ENCODE peak calls at places on chromosomes 12 and 14, in five cellular contexts. Q, H, W, D and M are unnamed samples.

GRCh38 chr12:96434107-96434506 is 33.9 kb upstream of the CDK17 start:
- DNase-seq in H (no peak), W (no peak), Q (no peak), D (no peak), M (peak; percentile 8)

GRCh38 chr14:91754819-91755218 is 22.9 kb upstream of the CATSPERB start:
- DNase-seq in H (no peak), W (no peak), Q (no peak), D (peak; percentile 9), M (no peak)

GRCh38 chr12:124780336-124780735 is 83.3 kb downstream of the SCARB1 start:
- DNase-seq in H (no peak), W (no peak), Q (no peak), D (no peak), M (no peak)

GRCh38 chr14:78697341-78697740 is 527.2 kb downstream of the NRXN3 start:
- DNase-seq in Q (no peak), H (peak; percentile 17), D (peak; percentile 9), W (no peak), M (peak; percentile 6)

GRCh38 chr14:72779679-72780078 is 114.2 kb downstream of the DPF3 start:
- DNase-seq in D (no peak), W (no peak), Q (no peak), H (no peak), M (no peak)

GRCh38 chr12:2431810-2432209 is 363.0 kb upstream of the FKBP4 start:
- DNase-seq in H (no peak), D (no peak), W (no peak), Q (no peak), M (no peak)

GRCh38 chr12:122333142-122334087 is 67.1 kb upstream of the VPS33A start:
- DNase-seq in D (no peak), W (no peak), H (no peak), Q (peak; percentile 37), M (no peak)

GRCh38 chr12:121828826-121829225 is 25.0 kb downstream of the SETD1B start:
- DNase-seq in W (no peak), Q (no peak), H (no peak), D (no peak), M (no peak)

GRCh38 chr14:52266179-52266578 is 1.3 kb upstream of the PTGDR start:
- DNase-seq in D (no peak), Q (peak; percentile 32), W (peak; percentile 58), H (no peak), M (no peak)

GRCh38 chr12:104772336-104772735 is 185.8 kb downstream of the SLC41A2 start:
- DNase-seq in Q (no peak), W (no peak), H (no peak), D (no peak), M (no peak)

GRCh38 chr12:109671482-109671881 is 42.1 kb upstream of the FAM222A start:
- DNase-seq in D (no peak), W (no peak), Q (no peak), H (no peak), M (no peak)

GRCh38 chr14:94581127-94581999 is at the start of gene SERPINA5:
- DNase-seq in W (peak; percentile 67), D (no peak), H (peak; percentile 80), Q (peak; percentile 79), M (peak; percentile 46)

GRCh38 chr12:5335059-5335458 is 96.8 kb upstream of the NTF3 start:
- DNase-seq in H (no peak), W (no peak), D (no peak), Q (no peak), M (peak; percentile 41)
- H3K4me1 ChIP-seq in H (no peaks in the 10 kb centered on the region), W (no peaks in the 10 kb centered on the region), D (no peaks in the 10 kb centered on the region), Q (peaks cover 6% of the 10 kb centered on the region), M (peaks cover 28% of the 10 kb centered on the region)

GRCh38 chr14:22572562-22573058 is 16.4 kb downstream of the DAD1 start:
- DNase-seq in Q (no peak), H (no peak), W (no peak), D (no peak), M (no peak)
- H3K36me3 ChIP-seq in Q (peaks cover 45% of the 10 kb centered on the region), H (peaks cover 34% of the 10 kb centered on the region), W (peaks cover 42% of the 10 kb centered on the region), D (peaks cover 60% of the 10 kb centered on the region), M (peaks cover 41% of the 10 kb centered on the region)

DNA sequence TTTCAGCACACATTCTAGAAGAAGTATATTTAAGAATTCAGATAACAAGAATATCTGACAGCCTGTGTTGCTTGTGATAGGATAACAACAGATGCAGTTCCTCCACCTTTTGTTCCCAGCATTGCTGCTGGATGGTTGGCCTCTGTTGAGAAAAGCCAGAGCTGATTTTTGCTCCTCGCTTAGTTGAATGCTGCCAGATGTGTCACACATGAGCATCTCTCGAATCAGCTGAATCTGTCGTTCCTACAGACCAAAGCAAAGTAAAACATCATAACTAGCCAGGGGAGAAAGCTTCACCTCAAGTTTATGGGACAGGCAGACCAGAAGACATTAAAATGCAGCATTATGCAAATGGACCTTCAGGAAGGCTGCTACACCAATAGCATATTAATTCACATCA is 20.1 kb downstream of the RACGAP1 start:
- DNase-seq in D (no peak), H (peak; percentile 48), Q (no peak), W (no peak), M (no peak)
- H3K27ac ChIP-seq in D (no peak overlapping the region), H (no peak overlapping the region), Q (no peak overlapping the region), W (no peak overlapping the region), M (no peak overlapping the region)

DNA sequence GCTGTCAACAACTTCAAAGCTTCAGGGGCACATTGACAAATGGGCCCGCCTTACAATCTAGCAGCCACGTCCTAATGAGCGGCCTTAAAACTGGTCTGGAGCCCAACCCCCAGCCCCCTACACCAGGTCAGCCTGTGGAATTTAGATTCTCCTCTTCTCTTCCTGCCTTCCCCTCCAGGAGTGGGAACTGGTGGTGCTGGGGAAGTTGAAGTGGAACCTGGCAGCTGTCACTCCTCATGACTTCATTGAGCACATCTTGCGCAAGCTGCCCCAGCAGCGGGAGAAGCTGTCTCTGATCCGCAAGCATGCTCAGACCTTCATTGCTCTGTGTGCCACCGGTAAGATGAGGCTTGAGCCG is 5.0 kb downstream of the CCND2 start:
- DNase-seq in W (peak; percentile 92), D (no peak), H (no peak), Q (peak; percentile 61), M (peak; percentile 31)
- H3K4me1 ChIP-seq in W (peaks cover 55% of the 10 kb centered on the region), D (peaks cover 9% of the 10 kb centered on the region), H (no peaks in the 10 kb centered on the region), Q (peaks cover 23% of the 10 kb centered on the region), M (peaks cover 15% of the 10 kb centered on the region)

GRCh38 chr12:113254298-113254697 is 33.0 kb downstream of the TPCN1 start:
- DNase-seq in Q (no peak), H (no peak), D (no peak), W (no peak), M (no peak)

GRCh38 chr12:113252494-113252893 is 31.2 kb downstream of the TPCN1 start:
- DNase-seq in D (no peak), W (peak; percentile 52), Q (no peak), H (no peak), M (no peak)

GRCh38 chr12:113250045-113250444 is 28.8 kb downstream of the TPCN1 start:
- DNase-seq in W (no peak), H (no peak), D (no peak), Q (no peak), M (no peak)

GRCh38 chr12:113251404-113252070 is 30.3 kb downstream of the TPCN1 start:
- DNase-seq in D (no peak), H (no peak), Q (no peak), W (no peak), M (no peak)

DNA sequence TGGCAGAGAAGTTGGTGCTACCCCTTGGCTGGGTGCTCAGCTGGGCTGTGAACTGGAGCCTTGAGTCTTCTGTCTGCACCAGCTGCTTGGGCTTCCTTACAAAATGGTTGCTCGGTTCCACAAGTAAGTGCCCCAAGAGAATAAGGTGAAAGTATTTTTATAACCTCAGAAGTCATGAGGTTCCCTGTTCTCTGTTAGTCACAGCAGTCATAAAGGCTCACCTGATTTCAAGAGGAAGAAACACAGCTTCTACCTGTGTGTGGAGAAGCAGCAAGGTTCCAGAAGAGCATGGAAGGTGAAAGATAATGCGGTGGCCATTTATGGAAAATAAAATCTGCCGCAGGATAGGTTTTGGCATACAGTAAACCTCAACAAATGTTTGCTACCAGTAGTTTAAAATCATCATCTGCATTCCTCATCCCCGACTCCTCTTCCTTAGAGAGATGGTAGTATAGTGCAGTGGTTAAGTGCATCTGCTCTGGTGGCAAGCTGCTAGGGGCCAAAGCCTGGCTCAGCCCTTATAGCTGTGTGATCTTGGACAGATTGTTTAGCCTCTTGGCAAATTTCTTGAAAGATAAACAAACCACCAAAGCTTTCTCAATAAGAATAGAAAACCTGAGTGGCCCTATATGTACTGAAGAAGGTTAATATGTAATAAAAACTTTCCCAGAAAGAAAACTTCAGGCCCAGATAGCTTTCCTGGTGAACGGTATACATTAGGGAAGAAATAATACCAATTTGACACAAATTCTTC is 32.4 kb downstream of the TPCN1 start:
- DNase-seq in W (no peak), Q (no peak), D (no peak), H (no peak), M (no peak)
- H3K36me3 ChIP-seq in W (peaks cover 17% of the 10 kb centered on the region), Q (peaks cover 14% of the 10 kb centered on the region), D (no peaks in the 10 kb centered on the region), H (peaks cover 2% of the 10 kb centered on the region), M (peaks cover 2% of the 10 kb centered on the region)

DNA sequence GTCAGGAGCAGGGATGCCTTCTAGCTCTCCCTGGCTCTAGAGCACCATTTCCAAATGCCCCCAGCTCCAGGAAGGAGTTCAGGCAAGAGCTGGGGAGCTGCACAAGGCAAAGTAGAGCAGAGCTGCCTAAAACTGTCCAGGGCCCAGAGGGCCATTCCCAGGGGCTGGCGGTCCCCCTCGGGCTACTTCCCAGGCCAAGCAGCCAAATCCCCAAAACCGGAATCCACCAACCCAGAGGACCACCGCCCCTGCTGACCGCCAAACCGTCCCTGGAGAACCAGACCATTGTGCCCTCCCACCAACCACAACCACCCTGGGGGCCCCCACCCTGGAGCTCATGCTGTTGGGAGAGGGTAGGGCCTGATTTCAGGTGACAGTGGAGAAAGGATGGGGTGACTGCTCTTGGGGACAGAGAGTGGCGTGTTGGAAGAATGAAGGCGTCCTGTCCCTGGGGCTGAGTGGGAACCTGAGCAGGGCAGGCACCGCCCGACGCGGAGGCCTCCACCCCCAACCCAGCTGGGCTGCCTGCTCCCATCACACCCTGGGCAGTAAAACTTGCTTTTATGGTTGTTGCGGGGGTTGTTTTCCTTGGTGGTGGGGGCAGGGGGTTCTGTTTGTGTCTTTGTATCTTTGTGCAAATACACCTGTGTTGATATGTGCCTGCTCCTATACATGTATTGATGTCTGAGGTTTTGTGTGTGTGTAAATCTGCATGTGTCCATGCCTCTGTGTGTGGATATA is 24.0 kb upstream of the KRT78 start:
- DNase-seq in D (no peak), W (no peak), H (no peak), Q (no peak), M (no peak)
- H3K27ac ChIP-seq in D (peak overlapping the region; percentile 61), W (peak overlapping the region; percentile 64), H (peak overlapping the region; percentile 86), Q (no peak overlapping the region), M (no peak overlapping the region)

DNA sequence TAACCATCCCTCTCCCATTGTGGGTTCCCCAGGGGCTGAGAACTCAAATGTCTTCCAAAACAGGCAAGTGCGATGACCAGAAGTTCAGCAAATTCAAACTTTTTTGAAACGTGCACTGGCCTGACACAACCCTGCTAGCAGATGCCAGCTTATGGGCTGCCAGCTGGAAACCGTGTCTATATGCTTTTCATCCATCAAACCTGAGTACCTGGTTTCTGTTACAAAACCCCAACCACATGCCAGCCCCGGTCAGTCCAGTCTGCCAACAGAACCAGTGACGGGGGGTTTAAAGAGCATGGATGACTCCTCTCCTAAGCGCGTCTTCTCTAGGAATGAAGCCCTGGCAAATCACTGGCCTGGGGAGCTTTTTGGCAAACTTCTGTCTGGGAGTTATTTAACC is 189.7 kb downstream of the TTC7B start:
- DNase-seq in Q (peak; percentile 51), W (peak; percentile 47), D (no peak), H (no peak), M (no peak)
- H3K4me1 ChIP-seq in Q (peaks cover 58% of the 10 kb centered on the region), W (peaks cover 38% of the 10 kb centered on the region), D (no peaks in the 10 kb centered on the region), H (peaks cover 7% of the 10 kb centered on the region), M (peaks cover 52% of the 10 kb centered on the region)

DNA sequence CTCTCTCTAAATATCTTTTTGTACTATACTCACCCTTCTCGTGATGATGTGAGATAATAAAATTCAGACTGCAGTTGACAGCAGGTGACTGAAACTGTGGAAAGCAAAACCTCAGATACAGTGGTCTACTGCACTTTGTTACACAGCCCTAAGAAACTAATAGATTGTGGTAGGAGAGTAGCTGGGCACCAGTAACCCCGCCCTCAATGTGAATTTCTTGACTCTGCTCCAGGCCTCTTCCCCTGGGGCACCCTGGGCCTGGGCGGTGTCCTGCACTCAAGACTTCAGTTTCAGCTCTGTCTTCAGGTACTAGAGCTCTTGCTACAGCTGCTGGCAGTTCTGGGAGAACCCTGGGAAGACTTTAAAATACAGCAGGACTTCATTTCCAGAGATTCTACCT is 197.5 kb upstream of the AVPR1A start:
- DNase-seq in D (no peak), W (no peak), Q (no peak), H (no peak), M (no peak)
- H3K36me3 ChIP-seq in D (no peaks in the 10 kb centered on the region), W (no peaks in the 10 kb centered on the region), Q (no peaks in the 10 kb centered on the region), H (no peaks in the 10 kb centered on the region), M (no peaks in the 10 kb centered on the region)